ENCODE peak calls at places on chromosomes 5 and 9, in nine cellular contexts. A is cardiac muscle cell; K is AG09319; Q is activated CD8-positive, alpha-beta T cell treated with anti-CD3 and anti-CD28 coated beads for 36 hours; V is Panc1; G is astrocyte of the spinal cord; Y is AG04450; N is brain microvascular endothelial cell; D is mucosa of descending colon. I is an unnamed sample.

GRCh38 chr5:175749591-175749990 is 91.7 kb downstream of the HRH2 start:
- DNase-seq in G (no peak), Y (no peak), D (no peak), Q (no peak), N (no peak), A (no peak), V (no peak), K (no peak), I (no peak)

GRCh38 chr5:72541501-72542235 is 34.5 kb upstream of the ZNF366 start:
- DNase-seq in Y (no peak), N (no peak), D (no peak), G (no peak), Q (no peak), V (no peak), A (no peak), K (no peak), I (no peak)

GRCh38 chr9:706606-707451 is 134.7 kb upstream of the DMRT1 start:
- DNase-seq in V (no peak), Q (peak), D (peak), G (peak), Y (no peak), A (peak), K (no peak), N (peak), I (no peak)

GRCh38 chr5:68033961-68034581 is 181.5 kb upstream of the PIK3R1 start:
- DNase-seq in G (peak), N (peak), Q (no peak), K (peak), V (no peak), A (peak), Y (peak), D (no peak), I (no peak)

GRCh38 chr5:150081541-150082283 is 4.6 kb downstream of the CSF1R start:
- DNase-seq in A (peak), G (no peak), V (no peak), K (no peak), N (no peak), Y (no peak), D (peak), Q (peak), I (no peak)

GRCh38 chr5:99061711-99062110 is 132.9 kb upstream of the CHD1 start:
- DNase-seq in Y (peak), A (no peak), G (peak), V (no peak), Q (no peak), K (peak), N (peak), D (no peak), I (no peak)

GRCh38 chr5:115392611-115393010 is 96.2 kb upstream of the CCDC112 start:
- DNase-seq in N (no peak), D (no peak), Y (no peak), K (peak), G (no peak), V (no peak), Q (no peak), A (peak), I (no peak)

GRCh38 chr5:111411321-111411720 is 101.0 kb downstream of the STARD4 start:
- DNase-seq in Y (no peak), A (peak), G (peak), K (no peak), V (no peak), Q (no peak), D (no peak), N (no peak), I (no peak)

GRCh38 chr5:176676361-176676824 is 29.1 kb downstream of the TSPAN17 start:
- DNase-seq in V (no peak), A (peak), K (no peak), D (no peak), G (peak), Q (no peak), Y (no peak), N (peak), I (no peak)

GRCh38 chr5:225334-225733 is 7.2 kb downstream of the SDHA start:
- DNase-seq in K (no peak), D (no peak), G (no peak), V (no peak), N (no peak), A (no peak), Q (no peak), Y (no peak), I (no peak)

GRCh38 chr9:96564217-96564616 is 55.4 kb downstream of the CDC14B start:
- DNase-seq in Q (no peak), G (no peak), K (no peak), V (no peak), Y (no peak), D (no peak), A (no peak), N (no peak), I (no peak)

GRCh38 chr9:97910273-97910844 is 11.9 kb downstream of the TRMO start:
- DNase-seq in A (no peak), G (no peak), V (no peak), Y (no peak), N (no peak), D (no peak), K (no peak), Q (no peak), I (no peak)

GRCh38 chr5:104088876-104089778 is 526.5 kb upstream of the NUDT12 start:
- DNase-seq in G (peak), V (no peak), A (no peak), N (no peak), Q (no peak), D (no peak), Y (no peak), K (no peak), I (no peak)

GRCh38 chr5:99460701-99461100 is 531.9 kb upstream of the CHD1 start:
- DNase-seq in A (no peak), Y (no peak), Q (no peak), N (no peak), G (no peak), K (no peak), V (no peak), D (no peak), I (no peak)

GRCh38 chr5:19487484-19487883 is 500.5 kb downstream of the CDH18 start:
- DNase-seq in K (no peak), N (no peak), Q (no peak), V (no peak), A (no peak), D (no peak), G (no peak), Y (no peak), I (no peak)

GRCh38 chr5:96885518-96886338 is 9.4 kb downstream of the ERAP2 start:
- DNase-seq in V (no peak), G (no peak), A (no peak), D (no peak), Y (no peak), Q (peak), K (no peak), N (peak), I (no peak)

GRCh38 chr9:34518110-34518616 is 4.6 kb downstream of the ENHO start:
- DNase-seq in A (no peak), Q (no peak), N (no peak), Y (no peak), D (no peak), K (no peak), V (no peak), G (no peak), I (no peak)

GRCh38 chr9:93071464-93071863 is 13.0 kb downstream of the SUSD3 start:
- DNase-seq in D (no peak), Q (peak), N (no peak), Y (no peak), K (no peak), V (no peak), G (no peak), A (peak), I (no peak)

GRCh38 chr5:135457424-135458071 is 5.4 kb upstream of the TIFAB start:
- DNase-seq in Q (peak), Y (no peak), G (peak), D (peak), V (no peak), K (no peak), N (peak), A (peak), I (peak)

GRCh38 chr9:136090060-136090735 is 4.9 kb downstream of the NACC2 start:
- DNase-seq in A (no peak), Q (peak), N (no peak), G (no peak), V (no peak), K (no peak), Y (no peak), D (peak), I (peak)

GRCh38 chr5:147479949-147480348 is 29.9 kb downstream of the DPYSL3 start:
- DNase-seq in D (no peak), V (no peak), Y (no peak), K (no peak), Q (no peak), A (peak), N (no peak), G (peak), I (no peak)

GRCh38 chr5:163496286-163496685 is 9.1 kb upstream of the MAT2B start:
- DNase-seq in D (no peak), N (no peak), A (peak), K (no peak), Q (no peak), G (no peak), V (no peak), Y (no peak), I (no peak)

GRCh38 chr5:54390015-54390414 is 65.5 kb upstream of the HSPB3 start:
- DNase-seq in N (peak), A (peak), D (peak), Q (no peak), G (peak), Y (peak), V (peak), K (no peak), I (no peak)

GRCh38 chr5:122773615-122774014 is 1.3 kb upstream of the SNX2 start:
- DNase-seq in Y (no peak), D (no peak), K (no peak), N (no peak), G (no peak), Q (no peak), A (no peak), V (no peak), I (no peak)

GRCh38 chr9:26142631-26143030 is 464.4 kb upstream of the TUSC1 start:
- DNase-seq in G (no peak), A (peak), D (no peak), N (no peak), V (no peak), K (no peak), Q (no peak), Y (no peak), I (no peak)

GRCh38 chr9:26148128-26148527 is 469.9 kb upstream of the TUSC1 start:
- DNase-seq in Y (no peak), V (no peak), D (no peak), K (no peak), A (no peak), Q (no peak), N (no peak), G (no peak), I (no peak)

GRCh38 chr9:26142201-26142600 is 464.0 kb upstream of the TUSC1 start:
- DNase-seq in D (no peak), Q (no peak), A (peak), G (no peak), V (no peak), K (no peak), Y (no peak), N (no peak), I (no peak)

DNA sequence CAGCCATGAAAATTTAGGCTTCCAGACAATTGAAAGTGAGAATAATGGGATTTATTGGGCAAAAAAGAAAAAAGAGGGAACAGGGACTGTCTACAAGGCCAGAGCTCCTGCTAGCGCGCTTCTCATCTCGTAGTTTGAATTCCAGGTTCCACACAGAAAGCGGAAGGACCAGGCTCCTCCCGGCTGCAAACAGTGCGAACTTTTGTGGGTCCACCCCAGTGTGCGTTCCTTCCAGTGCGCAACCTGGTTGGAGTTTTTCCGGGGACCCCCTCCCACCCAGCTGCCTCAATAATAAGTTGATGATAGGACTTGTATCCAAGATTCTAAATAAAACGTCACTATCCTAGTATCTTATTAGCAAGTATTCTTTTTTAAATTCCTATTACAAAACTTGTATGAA is 467.7 kb upstream of the TUSC1 start:
- DNase-seq in K (no peak), Q (no peak), V (no peak), Y (no peak), D (no peak), N (no peak), A (no peak), G (no peak), I (no peak)
- TF ChIP-seq CTCF in K (no peak), Q (no peak), V (no peak), Y (no peak), D (no peak), N (no peak), A (no peak), G (no peak), I (no peak)

DNA sequence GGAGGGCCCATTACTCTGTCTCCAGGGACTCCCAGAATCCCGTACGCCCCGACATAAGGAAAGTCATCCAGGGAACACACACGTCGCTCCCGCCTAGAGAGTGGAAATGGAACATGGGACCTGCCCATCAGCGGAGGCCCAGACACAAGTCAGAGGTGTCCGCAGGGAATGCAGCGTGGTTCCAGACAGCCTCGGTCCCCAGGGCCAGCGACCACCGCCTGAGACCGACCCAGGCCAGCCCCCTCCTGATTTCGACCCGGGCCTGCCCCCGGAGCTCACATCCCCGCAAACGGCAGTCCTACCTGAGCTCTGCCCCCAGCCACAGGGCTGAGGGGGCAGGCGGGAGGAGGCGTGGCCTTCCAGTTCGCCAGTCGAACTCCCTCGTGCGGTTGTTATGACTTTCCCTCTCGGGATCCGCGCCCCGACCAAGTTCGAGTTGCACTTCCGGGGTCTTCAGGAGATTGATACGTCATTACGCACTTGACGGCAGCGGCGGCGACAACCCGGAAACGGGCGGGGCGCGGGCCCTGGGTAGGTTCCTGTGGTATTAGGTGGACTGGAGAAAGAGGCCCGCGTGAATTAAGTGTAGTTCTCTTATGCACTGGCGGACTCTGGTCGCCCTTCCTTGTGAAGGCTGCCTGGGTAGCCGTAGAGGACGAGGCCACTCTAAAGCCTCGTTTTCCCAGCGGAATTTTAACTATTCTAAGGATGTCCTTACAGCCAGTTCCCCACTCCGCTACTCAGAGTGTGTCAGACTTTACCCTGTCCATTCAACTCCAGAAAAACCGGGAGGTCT is 370.0 kb upstream of the POU5F2 start:
- DNase-seq in A (peak), Y (peak), D (peak), V (peak), Q (peak), K (peak), N (peak), G (peak), I (peak)
- TF ChIP-seq CTCF in A (peak), Y (peak), D (no peak), V (no peak), Q (no peak), K (peak), N (peak), G (peak), I (peak)

DNA sequence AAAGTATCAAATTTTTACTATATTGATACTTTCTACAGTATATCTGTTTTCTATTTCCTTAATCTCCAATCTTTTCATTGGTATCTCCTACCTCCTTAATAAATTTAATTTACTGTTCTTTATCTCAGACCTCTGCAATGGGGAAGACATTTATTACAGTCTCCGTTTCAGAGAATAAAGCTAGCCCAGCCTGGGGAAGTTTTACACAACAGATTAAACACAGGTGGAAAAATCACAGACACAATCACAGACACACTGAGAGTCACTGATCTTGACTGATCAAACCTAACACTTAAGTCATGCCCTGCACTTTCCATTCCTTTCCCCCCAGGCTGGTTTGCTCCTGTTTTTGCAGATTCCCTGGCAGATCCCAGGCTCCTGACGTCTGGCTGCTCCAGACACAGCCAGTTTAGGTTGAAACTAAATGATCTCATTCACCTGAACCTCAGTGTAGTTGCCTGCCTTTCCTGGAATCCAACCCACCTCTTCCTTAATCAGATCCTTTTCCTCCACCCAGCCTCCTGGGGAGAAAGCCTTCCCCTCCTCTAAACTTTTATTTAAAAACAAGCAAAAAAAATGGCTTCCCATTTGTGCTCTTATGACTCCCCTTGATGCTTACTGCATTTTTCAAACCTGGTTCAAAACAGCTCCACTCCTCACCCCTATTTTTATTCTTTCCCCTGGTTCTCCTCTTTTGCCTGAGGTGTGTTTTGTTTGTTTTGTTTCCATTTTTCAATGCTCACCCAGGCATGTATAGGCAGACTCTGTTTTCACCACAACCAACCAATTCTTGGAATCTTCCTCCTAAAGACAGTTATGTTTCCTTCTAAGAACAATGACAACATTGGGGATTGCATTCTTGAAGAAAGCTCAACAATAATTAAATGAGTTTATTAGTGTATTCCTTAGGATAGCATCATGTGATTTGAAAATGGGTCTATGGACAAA is 29.5 kb upstream of the OSMR start:
- DNase-seq in V (no peak), G (no peak), K (no peak), Y (no peak), D (no peak), Q (no peak), A (no peak), N (no peak), I (no peak)
- TF ChIP-seq CTCF in V (no peak), G (no peak), K (no peak), Y (no peak), D (no peak), Q (no peak), A (no peak), N (no peak), I (no peak)

DNA sequence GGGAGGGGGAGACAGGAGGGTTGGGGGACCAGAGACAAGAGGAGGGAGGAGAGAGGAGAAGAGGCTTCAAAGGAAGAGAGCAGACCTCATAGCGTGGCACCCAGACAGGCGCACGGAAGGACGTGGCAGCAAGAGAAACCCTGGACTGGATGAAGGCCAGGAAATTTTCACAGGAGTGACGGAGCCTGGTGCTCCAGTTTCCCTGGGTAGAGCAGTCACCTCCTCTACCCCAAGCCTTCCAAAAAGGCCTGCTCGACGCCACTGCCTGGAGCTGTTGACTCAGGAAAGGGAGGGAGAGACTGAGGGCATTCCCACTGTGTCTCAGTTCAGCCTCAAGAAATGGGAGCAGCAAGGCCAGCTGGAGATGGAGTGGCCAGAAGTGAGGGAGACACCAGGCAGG is 19.3 kb downstream of the AK8 start:
- DNase-seq in K (no peak), Y (no peak), A (no peak), G (no peak), D (no peak), V (no peak), N (no peak), Q (no peak), I (no peak)
- TF ChIP-seq CTCF in K (no peak), Y (no peak), A (no peak), G (no peak), D (no peak), V (no peak), N (no peak), Q (no peak), I (no peak)

GRCh38 chr5:79235578-79236363 is at the start of gene JMY:
- DNase-seq in Y (peak), K (peak), Q (peak), A (peak), N (peak), G (peak), V (no peak), D (peak), I (peak)
- TF ChIP-seq CTCF in Y (peak), K (no peak), Q (no peak), A (peak), N (no peak), G (no peak), V (no peak), D (no peak), I (no peak)

GRCh38 chr5:161851691-161852299 is 3.9 kb downstream of the GABRA1 start:
- DNase-seq in K (no peak), V (no peak), A (peak), N (no peak), Y (no peak), D (no peak), Q (no peak), G (peak), I (no peak)
- TF ChIP-seq CTCF in K (no peak), V (peak), A (peak), N (no peak), Y (no peak), D (no peak), Q (no peak), G (peak), I (peak)

DNA sequence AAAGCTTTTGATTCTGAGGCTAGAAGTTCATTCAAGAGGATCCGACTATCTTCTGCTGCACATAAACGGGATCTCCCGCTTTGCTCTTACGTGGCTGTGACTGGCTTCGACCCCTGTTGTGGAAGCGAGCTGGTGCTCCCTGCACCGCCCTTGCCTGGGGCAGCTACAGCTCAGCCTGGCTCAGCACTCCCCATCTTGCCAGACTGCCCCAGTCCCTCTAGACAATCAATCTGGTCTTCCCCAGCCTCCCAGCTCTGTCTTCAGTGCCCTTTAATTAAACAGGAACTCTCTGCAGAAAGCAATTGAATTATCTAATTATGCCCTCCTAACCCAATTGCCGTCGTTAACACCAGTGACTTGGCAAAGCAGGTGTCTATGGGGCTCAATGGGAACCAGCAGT is 19.0 kb upstream of the NTNG2 start:
- DNase-seq in V (no peak), Q (no peak), D (no peak), K (no peak), Y (no peak), N (no peak), A (no peak), G (no peak), I (no peak)
- TF ChIP-seq CTCF in V (no peak), Q (no peak), D (no peak), K (no peak), Y (no peak), N (no peak), A (no peak), G (no peak), I (no peak)

I was measured in D721Med.